ENCODE peak calls at places on chromosomes 4 and X, in four cellular contexts. One of them, this sample, is unnamed.

GRCh38 chrX:21374163-21374993 is at the start of gene CNKSR2:
- DNase-seq in IMR-90: peak
- DNase-seq in neuronal stem cell: peak
- DNase-seq in H9: peak
- DNase-seq in this sample: peak

GRCh38 chr4:40349561-40350198 is 14.5 kb downstream of the CHRNA9 start:
- DNase-seq in IMR-90: peak
- DNase-seq in neuronal stem cell: no peak
- DNase-seq in H9: no peak
- DNase-seq in this sample: no peak

GRCh38 chrX:74346124-74346523 is 42.1 kb downstream of the ZCCHC13 start:
- DNase-seq in IMR-90: no peak
- DNase-seq in neuronal stem cell: no peak
- DNase-seq in H9: no peak
- DNase-seq in this sample: no peak

GRCh38 chr4:135508006-135508714 is 1306.6 kb upstream of the PABPC4L start:
- DNase-seq in IMR-90: peak
- DNase-seq in neuronal stem cell: no peak
- DNase-seq in H9: no peak
- DNase-seq in this sample: peak

GRCh38 chrX:78315745-78316144 is 11.7 kb downstream of the CYSLTR1 start:
- DNase-seq in IMR-90: no peak
- DNase-seq in neuronal stem cell: no peak
- DNase-seq in H9: no peak
- DNase-seq in this sample: no peak

GRCh38 chr4:127737295-127737694 is 7.1 kb downstream of the SLC25A31 start:
- DNase-seq in IMR-90: no peak
- DNase-seq in neuronal stem cell: no peak
- DNase-seq in H9: no peak
- DNase-seq in this sample: no peak

GRCh38 chrX:110381216-110381615 is 22.6 kb downstream of the RTL9 start:
- DNase-seq in IMR-90: peak
- DNase-seq in neuronal stem cell: no peak
- DNase-seq in H9: no peak
- DNase-seq in this sample: peak

GRCh38 chr4:152106113-152106763 is 345.4 kb upstream of the GATB start:
- DNase-seq in IMR-90: peak
- DNase-seq in neuronal stem cell: no peak
- DNase-seq in H9: no peak
- DNase-seq in this sample: peak

GRCh38 chrX:47574609-47575325 is 7.5 kb upstream of the TIMP1 start:
- DNase-seq in IMR-90: no peak
- DNase-seq in neuronal stem cell: no peak
- DNase-seq in H9: no peak
- DNase-seq in this sample: peak
- H2AK5ac ChIP-seq in IMR-90: peak
- H2AK5ac ChIP-seq in neuronal stem cell: no peak
- H2AK5ac ChIP-seq in H9: no peak
- H2AK5ac ChIP-seq in this sample: no peak

GRCh38 chr4:26197018-26197779 is 123.6 kb upstream of the RBPJ start:
- DNase-seq in IMR-90: peak
- DNase-seq in neuronal stem cell: no peak
- DNase-seq in H9: no peak
- DNase-seq in this sample: peak
- H2AK5ac ChIP-seq in IMR-90: peak
- H2AK5ac ChIP-seq in neuronal stem cell: no peak
- H2AK5ac ChIP-seq in H9: no peak
- H2AK5ac ChIP-seq in this sample: no peak

GRCh38 chr4:86947494-86948120 is 12.8 kb downstream of the AFF1 start:
- DNase-seq in IMR-90: no peak
- DNase-seq in neuronal stem cell: no peak
- DNase-seq in H9: no peak
- DNase-seq in this sample: peak

GRCh38 chr4:86955888-86956451 is 21.2 kb downstream of the AFF1 start:
- DNase-seq in IMR-90: no peak
- DNase-seq in neuronal stem cell: no peak
- DNase-seq in H9: no peak
- DNase-seq in this sample: no peak

GRCh38 chr4:86946868-86947493 is 12.2 kb downstream of the AFF1 start:
- DNase-seq in IMR-90: no peak
- DNase-seq in neuronal stem cell: no peak
- DNase-seq in H9: no peak
- DNase-seq in this sample: no peak

GRCh38 chr4:86948276-86948675 is 13.5 kb downstream of the AFF1 start:
- DNase-seq in IMR-90: no peak
- DNase-seq in neuronal stem cell: no peak
- DNase-seq in H9: no peak
- DNase-seq in this sample: no peak

DNA sequence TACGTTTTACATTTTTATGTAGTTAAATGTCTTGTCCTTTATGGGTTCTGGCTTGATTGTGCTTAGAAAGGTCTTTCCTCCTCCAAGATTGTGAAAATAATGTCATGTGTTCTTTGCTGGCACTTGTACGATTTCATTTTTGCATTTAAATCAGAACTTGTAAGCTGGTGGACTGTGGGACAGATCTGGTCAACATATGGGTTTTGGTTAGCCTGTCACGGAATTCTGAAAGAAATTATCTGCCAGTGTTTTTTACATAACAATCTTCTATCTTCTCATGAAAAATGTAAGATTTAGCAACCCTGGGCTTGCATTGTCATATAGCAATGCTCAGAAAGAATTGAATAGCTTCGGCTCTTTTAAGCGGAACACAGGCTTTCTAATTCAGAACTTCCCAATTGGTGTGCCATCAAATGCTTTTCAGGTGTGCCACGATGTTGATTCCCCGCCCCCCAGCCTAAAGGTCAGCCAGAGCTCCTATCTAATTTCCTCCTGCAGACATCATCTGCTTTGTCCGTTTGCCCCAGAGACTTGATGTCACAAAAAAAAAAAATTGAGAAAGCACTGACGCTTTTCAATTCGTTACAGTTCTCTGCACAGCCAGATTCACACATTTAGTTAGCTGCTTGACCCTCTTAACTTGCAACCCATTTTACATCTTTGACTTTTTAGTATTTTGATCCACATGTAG is 16.2 kb downstream of the AFF1 start:
- DNase-seq in IMR-90: no peak
- DNase-seq in neuronal stem cell: no peak
- DNase-seq in H9: peak
- DNase-seq in this sample: no peak
- H2AK5ac ChIP-seq in IMR-90: no peak
- H2AK5ac ChIP-seq in neuronal stem cell: no peak
- H2AK5ac ChIP-seq in H9: no peak
- H2AK5ac ChIP-seq in this sample: no peak

DNA sequence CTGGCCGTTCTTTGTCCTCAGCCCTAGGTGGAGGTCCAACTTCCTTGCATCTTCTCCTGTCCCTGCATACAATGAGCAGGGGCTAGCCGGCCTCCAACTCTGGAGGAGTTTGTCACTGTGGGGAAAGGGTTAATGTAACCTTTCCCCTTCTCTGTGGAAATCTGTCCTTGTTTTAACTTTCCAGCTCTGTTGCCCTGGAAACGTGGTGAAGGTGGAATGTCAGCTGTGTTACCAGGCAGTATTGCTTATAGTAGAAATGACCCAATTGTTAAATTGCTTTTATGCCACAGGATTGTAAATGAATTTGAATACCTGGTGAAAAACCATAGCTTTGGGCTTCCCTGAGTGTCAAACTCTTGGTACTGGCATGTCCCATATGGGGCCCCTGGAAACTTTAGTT is 131.6 kb upstream of the SCML1 start:
- DNase-seq in IMR-90: peak
- DNase-seq in neuronal stem cell: no peak
- DNase-seq in H9: no peak
- DNase-seq in this sample: peak
- H2AK5ac ChIP-seq in IMR-90: no peak
- H2AK5ac ChIP-seq in neuronal stem cell: no peak
- H2AK5ac ChIP-seq in H9: no peak
- H2AK5ac ChIP-seq in this sample: peak

GRCh38 chrX:71184092-71184491 is 38.9 kb upstream of the GJB1 start:
- DNase-seq in IMR-90: no peak
- DNase-seq in neuronal stem cell: no peak
- DNase-seq in H9: no peak
- DNase-seq in this sample: no peak

GRCh38 chrX:71178908-71179307 is 34.3 kb downstream of the NLGN3 start:
- DNase-seq in IMR-90: peak
- DNase-seq in neuronal stem cell: peak
- DNase-seq in H9: peak
- DNase-seq in this sample: peak

GRCh38 chrX:71183341-71183740 is 38.7 kb downstream of the NLGN3 start:
- DNase-seq in IMR-90: no peak
- DNase-seq in neuronal stem cell: peak
- DNase-seq in H9: no peak
- DNase-seq in this sample: peak

GRCh38 chrX:71181910-71182799 is 37.5 kb downstream of the NLGN3 start:
- DNase-seq in IMR-90: peak
- DNase-seq in neuronal stem cell: peak
- DNase-seq in H9: peak
- DNase-seq in this sample: peak

DNA sequence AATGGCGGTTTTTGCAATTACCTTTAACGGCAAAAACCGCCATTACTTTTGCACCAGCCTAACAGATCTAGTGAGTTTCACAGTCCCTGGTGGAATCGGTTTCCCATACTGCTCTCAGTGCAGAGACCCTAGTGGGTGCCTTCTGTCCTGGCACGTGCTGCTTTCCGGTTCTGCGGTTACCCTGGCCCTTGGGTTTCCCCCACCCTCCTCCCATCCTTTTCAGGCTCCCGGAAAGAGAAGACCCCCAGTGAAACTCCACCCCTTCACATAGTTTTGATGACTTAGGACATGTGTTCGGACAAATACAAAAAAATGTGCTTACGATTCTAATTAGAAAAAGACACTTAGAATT is 36.9 kb downstream of the NLGN3 start:
- DNase-seq in IMR-90: no peak
- DNase-seq in neuronal stem cell: no peak
- DNase-seq in H9: peak
- DNase-seq in this sample: no peak
- H2AK5ac ChIP-seq in IMR-90: peak
- H2AK5ac ChIP-seq in neuronal stem cell: no peak
- H2AK5ac ChIP-seq in H9: no peak
- H2AK5ac ChIP-seq in this sample: peak

GRCh38 chr4:52873861-52874343 is 11.8 kb downstream of the RASL11B start:
- DNase-seq in IMR-90: no peak
- DNase-seq in neuronal stem cell: no peak
- DNase-seq in H9: peak
- DNase-seq in this sample: peak
- H2AK5ac ChIP-seq in IMR-90: no peak
- H2AK5ac ChIP-seq in neuronal stem cell: no peak
- H2AK5ac ChIP-seq in H9: no peak
- H2AK5ac ChIP-seq in this sample: no peak

GRCh38 chr4:3530663-3531254 is 1.5 kb downstream of the LRPAP1 start:
- DNase-seq in IMR-90: no peak
- DNase-seq in neuronal stem cell: no peak
- DNase-seq in H9: peak
- DNase-seq in this sample: no peak

GRCh38 chr4:3532714-3533336 is 603 bp upstream of the LRPAP1 start:
- DNase-seq in IMR-90: no peak
- DNase-seq in neuronal stem cell: no peak
- DNase-seq in H9: peak
- DNase-seq in this sample: no peak

GRCh38 chr4:3530051-3530450 is 2.2 kb downstream of the LRPAP1 start:
- DNase-seq in IMR-90: no peak
- DNase-seq in neuronal stem cell: no peak
- DNase-seq in H9: no peak
- DNase-seq in this sample: no peak

GRCh38 chr4:3531887-3532713 is at the start of gene LRPAP1:
- DNase-seq in IMR-90: peak
- DNase-seq in neuronal stem cell: peak
- DNase-seq in H9: peak
- DNase-seq in this sample: peak

DNA sequence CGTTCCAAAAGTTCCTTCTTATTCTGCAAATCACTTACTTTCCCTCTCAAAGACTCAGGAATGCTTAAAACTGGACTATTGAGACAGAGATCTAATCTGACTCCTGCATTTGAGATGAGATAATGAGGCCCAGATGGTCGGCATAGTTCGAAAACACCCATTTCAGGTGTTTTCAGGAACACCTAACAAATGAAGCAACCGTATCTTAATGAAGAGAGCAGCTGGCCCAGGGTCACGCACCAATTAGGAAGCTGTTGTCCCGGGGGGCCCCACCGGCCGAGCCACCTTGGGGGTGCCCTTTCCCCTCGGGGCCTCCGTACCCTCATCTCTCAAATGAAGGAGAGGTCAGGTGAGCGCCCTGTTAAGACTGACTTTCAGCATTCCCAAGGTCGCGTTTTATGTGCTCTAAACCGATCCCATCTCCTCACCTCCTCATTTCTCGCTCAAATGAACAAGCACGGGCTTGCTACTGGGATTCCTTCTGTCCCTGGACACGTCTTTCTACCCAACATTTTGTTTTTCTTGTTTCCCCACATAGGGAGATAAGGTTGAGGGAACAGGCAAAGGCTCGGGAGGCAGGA is 826 bp downstream of the LRPAP1 start:
- DNase-seq in IMR-90: no peak
- DNase-seq in neuronal stem cell: no peak
- DNase-seq in H9: peak
- DNase-seq in this sample: peak
- H2AK5ac ChIP-seq in IMR-90: no peak
- H2AK5ac ChIP-seq in neuronal stem cell: no peak
- H2AK5ac ChIP-seq in H9: no peak
- H2AK5ac ChIP-seq in this sample: no peak

DNA sequence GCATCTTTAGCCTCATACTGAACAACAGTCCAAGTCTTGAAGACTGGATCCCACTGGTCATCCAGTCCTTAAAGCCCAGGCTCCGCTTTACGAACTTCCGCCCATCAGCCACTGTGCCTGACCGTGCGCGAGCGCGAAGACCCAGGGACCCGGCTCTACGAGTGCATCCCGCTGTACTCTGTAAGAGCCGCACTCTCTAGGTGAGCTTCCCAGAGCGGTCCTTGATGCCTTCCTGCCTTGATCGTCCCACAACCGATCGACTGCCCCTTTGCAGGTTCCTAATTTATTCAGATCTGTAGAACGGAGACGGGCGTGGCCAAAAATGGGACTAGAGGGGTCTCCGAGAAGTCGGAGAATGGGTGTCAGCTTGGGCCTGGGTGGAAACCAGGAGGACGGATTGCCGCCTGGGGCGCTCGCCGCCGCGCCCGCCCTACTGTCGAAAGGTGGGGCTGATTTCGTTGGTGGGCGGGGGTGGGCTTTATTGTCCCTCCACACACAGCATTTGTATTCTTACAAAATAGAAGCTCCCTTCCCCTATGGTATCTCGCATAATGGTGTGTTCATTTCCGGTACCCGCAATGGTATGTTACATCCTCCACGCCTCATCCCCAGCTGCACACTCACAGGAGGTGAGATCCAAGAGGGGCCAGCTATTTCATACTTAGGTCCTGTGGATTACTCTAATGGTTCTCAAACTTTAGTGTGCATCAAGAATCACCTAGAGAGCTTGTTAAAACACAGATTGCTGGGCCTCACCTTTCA is 42.3 kb upstream of the FAM156A start:
- DNase-seq in IMR-90: no peak
- DNase-seq in neuronal stem cell: no peak
- DNase-seq in H9: no peak
- DNase-seq in this sample: no peak
- H2AK5ac ChIP-seq in IMR-90: no peak
- H2AK5ac ChIP-seq in neuronal stem cell: no peak
- H2AK5ac ChIP-seq in H9: no peak
- H2AK5ac ChIP-seq in this sample: no peak

This sample was measured in mesenchymal stem cell.